ENCODE peak calls at places on chromosome 12, in four cellular contexts. Z is T47D, P is foreskin fibroblast, H is T-helper 22 cell. N is an unnamed sample.
A peak's percentile ranks its signal among the peaks of the same experiment; 100 is the strongest.

GRCh38 chr12:21526721-21527345 is 737 bp downstream of the SPX start:
- DNase-seq in Z (no peak), P (no peak), H (no peak), N (no peak)

GRCh38 chr12:68119724-68120211 is 39.8 kb downstream of the IFNG start:
- DNase-seq in Z (no peak), P (no peak), H (no peak), N (no peak)

GRCh38 chr12:124861492-124861891 is 2.2 kb downstream of the SCARB1 start:
- DNase-seq in Z (peak; percentile 83), P (no peak), H (no peak), N (peak; percentile 57)

GRCh38 chr12:31984806-31985591 is 25.8 kb downstream of the RESF1 start:
- DNase-seq in Z (no peak), P (no peak), H (no peak), N (no peak)

GRCh38 chr12:105843989-105844768 is 294.6 kb downstream of the NUAK1 start:
- DNase-seq in Z (no peak), P (peak; percentile 6), H (no peak), N (no peak)

GRCh38 chr12:11543513-11544168 is 105.8 kb upstream of the ETV6 start:
- DNase-seq in Z (no peak), P (no peak), H (no peak), N (no peak)

GRCh38 chr12:79121486-79121885 is 256.9 kb downstream of the SYT1 start:
- DNase-seq in Z (peak; percentile 33), P (no peak), H (no peak), N (no peak)

GRCh38 chr12:24561411-24561871 is 387.5 kb downstream of the BCAT1 start:
- DNase-seq in Z (no peak), P (no peak), H (no peak), N (no peak)

N was measured in fibroblast of the conjunctiva.